ENCODE peak calls at places on chromosomes 2 and 18, in four cellular contexts. C is NCI-H69, D is NCI-H1092, K is AG10803. T is an unnamed sample.
A peak's percentile ranks its signal among the peaks of the same experiment; 100 is the strongest.

GRCh38 chr2:117771969-117772630 is 42.4 kb upstream of the DDX18 start:
- DNase-seq in C (peak; percentile 18), K (peak; percentile 45), D (peak; percentile 3), T (peak; percentile 13)

GRCh38 chr2:46448656-46449055 is 30.7 kb upstream of the TMEM247 start:
- DNase-seq in C (no peak), K (no peak), D (no peak), T (no peak)

GRCh38 chr2:164046040-164046439 is 310.2 kb upstream of the FIGN start:
- DNase-seq in C (no peak), K (no peak), D (no peak), T (peak; percentile 66)

GRCh38 chr2:160372585-160372984 is 121.0 kb downstream of the RBMS1 start:
- DNase-seq in C (no peak), D (no peak), K (peak; percentile 48), T (no peak)

GRCh38 chr2:190794466-190795184 is 86.0 kb upstream of the GLS start:
- DNase-seq in K (peak; percentile 30), D (no peak), C (no peak), T (peak; percentile 44)

GRCh38 chr2:128314026-128314347 is 4.7 kb downstream of the HS6ST1 start:
- DNase-seq in K (no peak), D (no peak), C (no peak), T (no peak)

GRCh38 chr18:48941672-48942071 is 9.1 kb downstream of the SMAD7 start:
- DNase-seq in C (no peak), K (no peak), D (no peak), T (no peak)

GRCh38 chr18:57269756-57270534 is 82.4 kb upstream of the ST8SIA3 start:
- DNase-seq in K (no peak), D (no peak), C (no peak), T (peak; percentile 62)

GRCh38 chr2:42127425-42128424 is 41.4 kb upstream of the EML4 start:
- DNase-seq in D (no peak), C (no peak), K (no peak), T (no peak)

GRCh38 chr18:13452851-13453524 is 234.4 kb downstream of the LDLRAD4 start:
- DNase-seq in C (peak; percentile 49), D (no peak), K (no peak), T (no peak)

GRCh38 chr18:30457156-30457555 is 585.4 kb downstream of the DSC3 start:
- DNase-seq in D (no peak), C (no peak), K (no peak), T (no peak)

GRCh38 chr2:212484563-212485080 is 54.0 kb downstream of the ERBB4 start:
- DNase-seq in C (no peak), K (peak; percentile 29), D (no peak), T (no peak)

GRCh38 chr2:23794234-23794633 is 132.7 kb downstream of the ATAD2B start:
- DNase-seq in K (no peak), C (no peak), D (no peak), T (no peak)

T was measured in RCC 7860.